ENCODE peak calls at places on chromosomes 3 and 15, in seven cellular contexts. K is A549, I is ovary, C is stomach, D is K562, X is body of pancreas, T is suprapubic skin. J is an unnamed sample. For H3K4me1, the result is how much of the 10 kb centered on the place peaks cover.

GRCh38 chr3:16084887-16085286 is 89.6 kb upstream of the GALNT15 start:
- DNase-seq in K (no peak), I (no peak), C (no peak), D (no peak), X (no peak), T (no peak), J (no peak)

GRCh38 chr3:36457667-36458066 is 77.4 kb downstream of the STAC start:
- DNase-seq in K (no peak), I (no peak), C (no peak), D (no peak), X (no peak), T (no peak), J (no peak)

GRCh38 chr3:38578551-38578950 is 70.9 kb downstream of the SCN5A start:
- DNase-seq in K (no peak), I (no peak), C (peak), D (no peak), X (no peak), T (peak), J (no peak)

GRCh38 chr3:152083058-152083457 is 185.7 kb upstream of the MBNL1 start:
- DNase-seq in K (no peak), I (no peak), C (no peak), D (no peak), X (no peak), T (no peak), J (no peak)

GRCh38 chr3:186534113-186534669 is 10.0 kb downstream of the CRYGS start:
- DNase-seq in K (no peak), I (no peak), C (no peak), D (no peak), X (no peak), T (no peak), J (no peak)

GRCh38 chr15:53831907-53832793 is 72.7 kb upstream of the WDR72 start:
- DNase-seq in K (no peak), I (no peak), C (no peak), D (no peak), X (no peak), T (no peak), J (no peak)

GRCh38 chr3:171936231-171936841 is 93.2 kb downstream of the TMEM212 start:
- DNase-seq in K (no peak), I (no peak), C (no peak), D (no peak), X (no peak), T (no peak), J (no peak)

GRCh38 chr15:35514759-35515158 is 31.2 kb downstream of the DPH6 start:
- DNase-seq in K (no peak), I (no peak), C (no peak), D (no peak), X (no peak), T (no peak), J (no peak)

GRCh38 chr3:29514912-29515311 is 234.0 kb downstream of the RBMS3 start:
- DNase-seq in K (no peak), I (no peak), C (no peak), D (no peak), X (no peak), T (no peak), J (no peak)

GRCh38 chr3:194274424-194275085 is 76.6 kb downstream of the CPN2 start:
- DNase-seq in K (no peak), I (peak), C (no peak), D (no peak), X (peak), T (peak), J (peak)

GRCh38 chr3:129313415-129313982 is 34.8 kb downstream of the HMCES start:
- DNase-seq in K (no peak), I (peak), C (no peak), D (no peak), X (peak), T (no peak), J (no peak)
- TF ChIP-seq POLR2A in K (no peak), I (no peak), C (no peak), D (peak), X (peak), T (no peak), J (no peak)

DNA sequence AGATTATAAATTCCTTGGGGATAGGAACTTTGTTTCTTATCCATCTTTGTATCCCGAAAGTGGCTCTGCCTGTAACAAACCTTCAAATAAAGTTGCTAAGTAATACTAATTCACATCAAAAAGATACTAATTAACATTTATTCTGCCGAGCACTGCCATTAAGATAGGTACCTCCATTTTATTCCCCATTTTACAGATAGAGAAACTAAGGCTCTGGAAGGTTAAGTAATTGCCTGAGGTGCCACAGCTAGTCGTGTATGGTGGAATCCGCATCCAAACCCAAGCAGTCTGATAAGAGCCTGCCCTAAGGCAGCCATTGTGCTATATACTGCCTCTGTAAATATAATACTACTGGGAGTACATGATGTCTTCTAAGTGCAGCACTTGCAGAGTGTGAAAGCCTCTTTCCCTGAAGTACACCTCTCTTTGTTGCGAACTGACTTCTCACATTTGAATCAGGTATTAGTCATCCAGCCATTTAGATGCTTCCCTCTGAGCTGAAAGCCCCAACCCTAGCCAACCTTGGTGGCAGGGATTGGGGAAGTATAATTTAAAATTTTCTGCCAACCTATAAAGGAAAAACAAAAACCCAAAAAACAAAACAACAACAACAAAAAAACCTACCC is 78.5 kb upstream of the CHD2 start:
- DNase-seq in K (no peak), I (no peak), C (no peak), D (no peak), X (no peak), T (no peak), J (no peak)
- H3K4me3 ChIP-seq in K (no peak), I (no peak), C (no peak), D (no peak), X (no peak), T (no peak), J (no peak)

GRCh38 chr3:197374951-197375560 is 76.6 kb upstream of the DLG1 start:
- DNase-seq in K (no peak), I (no peak), C (no peak), D (no peak), X (no peak), T (peak), J (no peak)

GRCh38 chr3:197372076-197372661 is 73.8 kb upstream of the DLG1 start:
- DNase-seq in K (no peak), I (no peak), C (peak), D (no peak), X (no peak), T (peak), J (no peak)

GRCh38 chr3:197371521-197372075 is 73.2 kb upstream of the DLG1 start:
- DNase-seq in K (no peak), I (no peak), C (no peak), D (no peak), X (no peak), T (peak), J (no peak)

GRCh38 chr3:197376020-197376419 is 77.6 kb upstream of the DLG1 start:
- DNase-seq in K (no peak), I (no peak), C (no peak), D (no peak), X (no peak), T (peak), J (no peak)

DNA sequence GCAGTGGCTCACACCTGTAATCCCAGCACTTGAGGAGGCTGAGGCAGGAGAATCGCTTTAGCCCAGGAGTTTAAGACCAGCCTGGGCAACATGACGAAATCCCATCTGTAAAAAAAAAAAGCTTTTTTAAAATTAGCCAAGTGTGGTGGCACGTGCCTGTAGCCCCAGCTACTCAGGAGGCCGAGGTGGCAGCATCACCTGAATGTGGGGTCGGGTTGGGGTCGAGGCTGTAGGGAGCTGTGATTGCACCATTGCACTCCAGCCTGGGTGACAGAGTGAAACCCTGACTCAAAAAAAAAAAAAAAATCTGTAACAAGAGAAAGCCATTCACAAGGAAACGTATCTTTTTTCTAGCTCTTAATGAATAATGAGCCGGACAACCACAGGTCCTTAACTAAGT is 74.7 kb upstream of the DLG1 start:
- DNase-seq in K (no peak), I (no peak), C (no peak), D (no peak), X (no peak), T (peak), J (no peak)
- H3K4me1 ChIP-seq in K (under half), I (under half), C (under half), D (under half), X (under half), T (under half), J (under half)

DNA sequence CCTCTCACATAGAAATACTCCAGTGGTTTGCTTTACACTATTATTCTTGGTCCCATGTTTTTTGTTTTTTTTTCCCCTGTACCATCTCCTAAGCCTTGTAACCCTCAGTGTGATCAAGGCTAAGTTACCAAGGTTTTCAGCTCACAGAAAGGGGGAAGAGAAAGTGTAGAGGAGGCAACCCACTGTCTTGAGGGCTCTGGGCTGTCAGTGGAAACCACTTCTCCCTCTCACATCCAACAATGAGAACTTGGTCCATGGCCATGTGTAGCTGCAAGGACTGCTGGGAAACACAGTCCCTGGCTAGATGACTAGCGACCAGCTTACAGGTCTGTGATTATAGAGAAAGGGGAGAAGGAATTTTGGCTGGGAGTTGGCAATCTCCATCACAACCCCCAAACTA is 30.3 kb downstream of the GPD1L start:
- DNase-seq in K (no peak), I (no peak), C (no peak), D (no peak), X (no peak), T (no peak), J (no peak)
- TF ChIP-seq POLR2A in K (no peak), I (no peak), C (no peak), D (no peak), X (no peak), T (no peak), J (no peak)

GRCh38 chr3:146164951-146165350 is 4.0 kb upstream of the PLOD2 start:
- DNase-seq in K (no peak), I (no peak), C (no peak), D (no peak), X (no peak), T (no peak), J (no peak)
- H3K4me3 ChIP-seq in K (peak), I (no peak), C (no peak), D (no peak), X (no peak), T (no peak), J (no peak)

GRCh38 chr15:32867313-32867626 is 149.5 kb downstream of the GREM1 start:
- DNase-seq in K (peak), I (no peak), C (no peak), D (peak), X (no peak), T (no peak), J (no peak)
- H3K4me1 ChIP-seq in K (under half), I (under half), C (under half), D (under half), X (under half), T (under half), J (under half)

GRCh38 chr15:88299502-88299901 is 43.0 kb upstream of the NTRK3 start:
- DNase-seq in K (no peak), I (no peak), C (no peak), D (no peak), X (no peak), T (no peak), J (no peak)

GRCh38 chr15:88300861-88301260 is 44.3 kb upstream of the NTRK3 start:
- DNase-seq in K (no peak), I (no peak), C (no peak), D (no peak), X (no peak), T (no peak), J (no peak)

GRCh38 chr15:88300018-88300549 is 43.5 kb upstream of the NTRK3 start:
- DNase-seq in K (no peak), I (no peak), C (no peak), D (no peak), X (no peak), T (no peak), J (no peak)

GRCh38 chr15:88302373-88302772 is 45.8 kb upstream of the NTRK3 start:
- DNase-seq in K (no peak), I (no peak), C (no peak), D (no peak), X (no peak), T (no peak), J (no peak)

DNA sequence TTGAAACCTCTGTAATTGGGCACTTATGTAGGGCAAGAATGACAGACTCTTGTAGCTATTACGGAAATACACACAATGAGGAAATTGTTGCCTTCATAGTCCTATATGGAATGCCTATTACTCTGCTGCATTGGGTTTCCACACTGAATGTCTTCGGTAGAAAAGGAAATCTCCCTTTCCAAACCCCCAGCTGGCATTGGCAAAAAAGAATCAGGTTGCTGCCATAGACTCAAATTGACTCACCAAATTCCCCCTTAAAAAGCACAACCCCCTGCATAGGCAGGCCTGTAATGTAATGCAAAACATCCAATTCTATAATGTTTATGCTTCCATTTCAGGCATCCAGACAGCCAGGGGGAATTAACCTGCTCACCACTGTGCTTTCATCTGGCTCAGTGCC is 44.8 kb upstream of the NTRK3 start:
- DNase-seq in K (no peak), I (no peak), C (no peak), D (no peak), X (no peak), T (no peak), J (no peak)
- TF ChIP-seq POLR2A in K (no peak), I (no peak), C (no peak), D (no peak), X (no peak), T (no peak), J (no peak)

DNA sequence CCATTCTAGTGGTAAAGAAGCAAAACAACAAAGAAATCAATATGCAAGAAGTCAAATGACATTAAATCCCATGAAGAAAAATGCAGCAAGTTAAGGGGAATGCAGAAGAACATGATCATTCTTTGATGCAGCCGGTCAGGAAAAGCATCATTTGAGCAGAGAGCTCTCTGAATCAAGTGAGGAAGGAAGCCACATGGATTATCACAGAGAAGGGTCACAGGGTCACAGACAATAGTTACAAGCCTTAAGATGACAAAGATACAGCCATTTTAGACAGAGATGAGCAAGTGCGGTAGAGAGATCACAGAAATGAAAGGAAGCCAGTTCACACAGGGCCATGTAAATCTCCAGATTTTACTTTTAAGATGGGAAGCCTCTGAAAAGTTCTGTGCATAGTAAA is 43.9 kb downstream of the UBE3A start:
- DNase-seq in K (no peak), I (no peak), C (no peak), D (no peak), X (no peak), T (no peak), J (no peak)
- H3K4me3 ChIP-seq in K (no peak), I (no peak), C (no peak), D (no peak), X (no peak), T (no peak), J (no peak)

DNA sequence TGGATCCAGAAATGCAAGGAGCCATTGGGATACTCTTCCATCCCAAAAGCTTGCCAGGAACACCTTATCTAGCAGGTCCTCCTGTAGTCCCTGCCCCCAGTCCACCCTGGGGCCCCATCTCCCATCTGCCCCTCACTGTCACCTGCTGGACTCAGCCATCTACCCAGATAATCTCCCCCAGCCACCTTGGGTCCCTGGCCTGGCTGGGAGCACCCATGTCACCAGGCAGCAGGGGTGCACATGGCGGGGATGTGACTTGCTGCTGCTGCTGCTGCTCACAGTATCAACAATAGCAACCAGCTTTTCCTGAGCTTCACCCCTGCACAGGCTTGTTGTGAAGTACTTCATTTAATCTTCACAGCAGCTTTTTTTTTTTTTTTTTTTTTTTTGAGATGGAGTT is 12.6 kb downstream of the PTH1R start:
- DNase-seq in K (no peak), I (no peak), C (no peak), D (peak), X (no peak), T (no peak), J (no peak)
- H3K4me1 ChIP-seq in K (under half), I (under half), C (under half), D (under half), X (under half), T (under half), J (under half)

GRCh38 chr3:184015381-184016019 is 2.2 kb downstream of the ABCC5 start:
- DNase-seq in K (no peak), I (no peak), C (peak), D (peak), X (no peak), T (no peak), J (no peak)

GRCh38 chr3:184018424-184018973 is 815 bp upstream of the ABCC5 start:
- DNase-seq in K (no peak), I (no peak), C (no peak), D (no peak), X (no peak), T (no peak), J (no peak)

GRCh38 chr3:184016169-184016570 is 1.5 kb downstream of the ABCC5 start:
- DNase-seq in K (no peak), I (no peak), C (no peak), D (peak), X (no peak), T (no peak), J (no peak)

GRCh38 chr3:184016820-184017671 is 638 bp downstream of the ABCC5 start:
- DNase-seq in K (peak), I (peak), C (peak), D (peak), X (peak), T (no peak), J (peak)

DNA sequence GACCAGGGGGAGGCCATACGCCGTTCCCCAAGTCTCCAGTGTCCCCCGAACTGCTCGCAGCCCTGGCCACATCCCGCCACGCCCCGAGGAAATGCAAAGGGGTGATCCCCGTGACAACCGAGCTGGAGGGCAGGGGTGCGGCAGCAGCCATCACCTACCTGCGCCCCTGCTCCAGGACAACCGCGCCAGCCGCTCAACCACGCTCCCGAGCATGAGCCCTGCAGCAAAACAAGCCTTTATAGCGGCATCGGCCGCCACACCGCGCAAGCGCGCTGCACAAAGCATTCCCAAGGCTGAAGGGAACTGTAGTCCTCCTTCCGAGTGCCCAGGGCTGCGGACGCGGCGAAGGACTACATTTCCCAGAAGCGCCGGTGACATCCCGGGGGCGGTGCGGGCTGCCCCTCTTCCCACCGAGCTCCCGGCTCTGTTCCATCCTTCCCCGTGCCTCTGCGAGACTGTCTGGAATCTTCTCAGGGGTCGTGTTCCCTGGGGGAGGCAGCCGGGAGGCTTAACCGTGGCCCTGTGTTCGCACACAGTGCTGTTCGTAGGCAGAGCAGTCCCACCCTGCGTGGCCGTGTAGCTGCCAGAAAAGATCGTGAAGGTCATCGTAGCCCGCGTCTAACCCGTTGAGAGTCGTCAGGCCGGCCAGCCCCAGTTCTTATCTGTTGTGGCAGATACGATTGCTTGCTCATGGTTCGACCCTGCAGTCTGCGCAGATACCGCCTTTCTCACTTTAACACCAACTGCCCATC is at the start of gene ABCC5:
- DNase-seq in K (peak), I (peak), C (peak), D (peak), X (peak), T (peak), J (peak)
- TF ChIP-seq POLR2A in K (peak), I (no peak), C (no peak), D (peak), X (peak), T (no peak), J (peak)